ENCODE peak calls at places on chromosomes 7 and 10, in four cellular contexts. P is heart right ventricle, V is hepatocyte, G is progenitor cell of endocrine pancreas. T is an unnamed sample.
A peak's percentile ranks its signal among the peaks of the same experiment; 100 is the strongest.

GRCh38 chr7:87797798-87798403 is 78.3 kb downstream of the SLC25A40 start:
- DNase-seq in G (no peak), V (peak; percentile 54), P (no peak), T (no peak)

GRCh38 chr7:89283311-89283710 is 487.8 kb upstream of the TEX47 start:
- DNase-seq in P (no peak), G (no peak), V (no peak), T (no peak)

GRCh38 chr7:105885386-105886111 is 9.2 kb upstream of the ATXN7L1 start:
- DNase-seq in V (no peak), G (no peak), P (peak; percentile 22), T (no peak)

GRCh38 chr10:86439544-86439943 is 72.9 kb upstream of the GRID1 start:
- DNase-seq in G (no peak), V (peak; percentile 77), P (peak; percentile 21), T (no peak)

GRCh38 chr7:129702316-129702715 is 90.8 kb downstream of the NRF1 start:
- DNase-seq in P (no peak), V (no peak), G (no peak), T (no peak)

GRCh38 chr7:127905491-127906330 is 125.5 kb downstream of the LRRC4 start:
- DNase-seq in G (no peak), V (no peak), P (no peak), T (no peak)

GRCh38 chr7:143413123-143413522 is 4.5 kb upstream of the EPHA1 start:
- DNase-seq in G (no peak), V (no peak), P (no peak), T (no peak)

GRCh38 chr7:147584771-147585193 is 1005.8 kb upstream of the C7orf33 start:
- DNase-seq in P (no peak), V (no peak), G (no peak), T (no peak)

GRCh38 chr10:80530251-80530650 is 7.5 kb upstream of the SH2D4B start:
- DNase-seq in G (no peak), V (no peak), P (no peak), T (no peak)
- TF ChIP-seq CTCF in G (no peak), V (no peak), P (no peak), T (no peak)

DNA sequence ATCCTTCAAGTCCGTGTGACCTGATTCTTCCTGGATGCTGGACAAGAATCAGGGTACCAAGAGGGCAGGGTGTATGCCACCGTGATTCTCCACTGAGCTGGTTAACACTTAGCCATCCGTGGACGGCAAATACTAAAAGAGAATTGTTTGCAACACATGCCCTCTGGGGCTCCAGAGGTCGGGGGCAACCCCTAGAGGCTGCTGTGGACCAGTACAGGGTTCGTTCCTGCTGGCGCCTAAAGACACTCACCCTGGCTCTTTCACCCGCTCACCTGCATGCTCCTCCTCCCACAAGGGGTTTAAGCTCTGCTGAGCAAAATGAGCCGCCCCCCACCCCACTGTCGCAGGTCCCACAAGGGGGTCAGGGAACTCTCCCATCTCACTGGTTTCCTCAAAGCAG is 148.7 kb upstream of the ITGB1 start:
- DNase-seq in V (no peak), G (no peak), P (no peak), T (no peak)
- TF ChIP-seq CTCF in V (no peak), G (no peak), P (no peak), T (no peak)

DNA sequence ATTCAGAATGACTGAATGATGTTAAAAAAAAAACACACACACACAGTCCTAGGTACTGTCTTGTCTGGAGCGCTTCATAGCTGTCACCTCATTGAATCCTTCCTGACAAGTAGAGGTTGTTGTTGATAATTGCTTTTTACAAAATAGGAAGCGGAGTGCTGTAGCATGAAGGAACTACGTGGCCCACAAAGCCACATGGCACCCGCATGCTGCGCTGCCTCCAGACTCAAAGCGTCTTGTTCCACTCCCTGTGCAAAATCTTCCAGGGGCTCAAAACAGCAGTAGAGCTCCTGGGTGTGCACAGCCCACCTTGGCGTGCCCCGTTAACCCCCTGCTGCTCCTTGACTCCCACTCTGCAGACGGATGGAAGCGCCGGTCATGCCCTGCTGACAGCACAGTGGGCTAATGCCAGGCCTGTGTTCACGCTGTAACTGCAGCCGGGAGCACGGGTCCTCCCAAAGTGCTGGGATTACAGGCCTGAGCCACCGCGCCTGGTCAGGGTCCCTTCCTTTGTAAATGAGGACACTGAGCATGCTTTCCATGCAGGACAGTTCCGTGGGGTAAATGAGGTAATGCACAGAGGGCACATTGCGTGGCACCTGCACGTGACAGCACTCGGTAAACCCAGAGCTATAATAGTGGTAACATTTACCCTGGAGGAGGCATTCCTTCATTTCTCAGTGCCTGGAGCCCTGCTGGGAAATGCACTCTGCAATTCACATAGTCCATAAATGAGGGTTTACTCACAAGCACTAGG is 91.1 kb upstream of the GNA12 start:
- DNase-seq in V (no peak), P (no peak), G (no peak), T (no peak)
- TF ChIP-seq CTCF in V (no peak), P (no peak), G (no peak), T (no peak)

DNA sequence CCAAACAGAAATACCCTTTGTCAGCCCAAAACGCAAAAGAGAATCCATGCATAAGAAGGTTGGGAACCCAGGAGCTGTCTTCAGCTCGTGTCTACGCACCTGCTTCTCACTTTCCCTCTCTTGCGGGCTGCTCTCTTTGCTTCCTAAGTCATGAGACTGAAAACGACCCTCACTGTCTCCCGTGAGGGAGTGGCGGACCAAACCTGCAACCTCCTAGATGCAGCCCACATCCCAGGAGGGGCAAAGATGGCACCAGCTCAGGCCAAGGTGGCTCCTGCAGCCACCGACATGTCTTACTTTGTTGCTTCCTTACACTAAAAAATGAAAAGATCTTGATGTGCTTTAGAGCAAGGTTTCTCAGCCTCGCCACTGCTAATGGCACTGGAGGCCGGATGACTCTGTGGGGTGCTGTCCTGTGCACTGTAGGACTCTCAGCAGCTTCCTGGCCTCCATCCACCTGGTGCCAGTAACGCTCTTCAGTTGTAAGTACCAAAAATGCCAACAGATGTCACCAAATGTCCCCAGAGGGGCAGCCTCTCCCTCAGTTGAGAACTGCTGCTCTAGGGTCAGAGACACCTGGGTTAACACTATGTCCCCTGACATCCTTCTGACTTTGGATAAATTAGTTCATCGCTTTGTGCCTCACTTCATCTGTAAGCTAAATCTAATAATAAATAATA is 179.8 kb upstream of the PFKP start:
- DNase-seq in V (no peak), G (no peak), P (no peak), T (no peak)
- TF ChIP-seq CTCF in V (no peak), G (no peak), P (no peak), T (no peak)

DNA sequence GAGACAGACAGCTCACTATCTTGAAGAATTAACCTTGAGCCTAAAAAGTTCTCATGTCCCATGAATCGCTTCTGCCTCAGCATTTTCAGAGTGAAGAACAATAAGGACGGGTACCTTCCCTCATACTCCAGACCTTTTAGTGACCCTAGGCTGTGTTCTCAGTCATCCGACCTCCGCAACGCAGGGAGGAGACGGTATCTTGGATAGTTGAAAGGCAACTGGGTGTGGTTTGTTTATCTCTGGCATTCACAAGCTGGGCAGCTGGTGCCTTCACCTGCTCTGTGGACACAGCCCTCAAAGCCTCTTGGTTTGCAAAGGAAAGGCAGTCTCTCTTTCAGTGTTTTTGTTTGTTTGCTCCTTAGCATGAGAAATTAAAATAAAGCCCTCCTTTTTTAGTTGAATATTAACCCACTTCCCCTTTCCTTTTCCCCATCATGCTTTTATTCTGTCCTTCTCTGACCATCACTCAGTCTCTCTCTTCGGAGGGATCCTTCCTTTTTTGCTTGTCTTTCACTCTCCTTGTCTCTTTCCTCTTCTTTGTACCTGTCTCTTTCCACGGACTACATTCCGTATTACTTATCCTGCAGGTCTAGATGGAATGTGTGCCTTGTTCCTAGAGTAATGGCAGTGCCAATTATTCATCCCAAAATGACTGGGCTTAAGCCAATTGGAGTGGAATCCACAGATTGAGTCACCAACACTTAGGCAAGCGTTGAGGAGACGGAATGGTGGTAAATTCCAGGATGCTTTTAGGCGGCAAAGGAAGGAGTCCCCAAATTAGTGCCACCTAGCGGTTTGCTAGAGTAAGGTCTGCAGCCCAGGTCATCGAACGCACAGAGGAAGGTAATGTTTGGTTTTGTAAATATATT is 45.8 kb downstream of the PRR15 start:
- DNase-seq in G (no peak), P (no peak), V (peak; percentile 61), T (no peak)
- TF ChIP-seq CTCF in G (peak; percentile 82), P (peak; percentile 29), V (peak; percentile 65), T (peak; percentile 70)

GRCh38 chr10:120979435-120980315 is 128.5 kb downstream of the WDR11 start:
- DNase-seq in P (no peak), G (peak; percentile 74), V (peak; percentile 91), T (peak; percentile 40)

GRCh38 chr10:120981601-120982381 is 130.6 kb downstream of the WDR11 start:
- DNase-seq in P (no peak), V (no peak), G (no peak), T (no peak)

GRCh38 chr10:120977892-120978291 is 126.7 kb downstream of the WDR11 start:
- DNase-seq in P (no peak), G (no peak), V (peak; percentile 52), T (no peak)

GRCh38 chr10:120980316-120980975 is 129.3 kb downstream of the WDR11 start:
- DNase-seq in G (no peak), P (no peak), V (no peak), T (no peak)

GRCh38 chr10:120978589-120979252 is 127.6 kb downstream of the WDR11 start:
- DNase-seq in V (peak; percentile 84), P (no peak), G (no peak), T (no peak)
- TF ChIP-seq CTCF in V (no peak), P (no peak), G (no peak), T (no peak)

GRCh38 chr10:7417103-7417623 is 6.3 kb upstream of the SFMBT2 start:
- DNase-seq in G (no peak), V (peak; percentile 32), P (no peak), T (no peak)
- TF ChIP-seq CTCF in G (peak; percentile 41), V (peak; percentile 88), P (peak; percentile 26), T (peak; percentile 74)

GRCh38 chr7:121766676-121767075 is 106.3 kb upstream of the PTPRZ1 start:
- DNase-seq in V (no peak), G (no peak), P (no peak), T (no peak)
- TF ChIP-seq CTCF in V (no peak), G (no peak), P (no peak), T (no peak)

GRCh38 chr10:1368772-1369171 is 312.6 kb downstream of the WDR37 start:
- DNase-seq in P (no peak), V (peak; percentile 77), G (peak; percentile 36), T (peak; percentile 49)

GRCh38 chr10:1369665-1370064 is 313.5 kb downstream of the WDR37 start:
- DNase-seq in P (no peak), V (peak; percentile 48), G (no peak), T (no peak)

GRCh38 chr10:1367938-1368697 is 311.9 kb downstream of the WDR37 start:
- DNase-seq in P (no peak), G (no peak), V (no peak), T (no peak)

GRCh38 chr10:1370298-1370697 is 314.1 kb downstream of the WDR37 start:
- DNase-seq in V (no peak), P (no peak), G (no peak), T (no peak)

GRCh38 chr10:1369197-1369596 is 313.0 kb downstream of the WDR37 start:
- DNase-seq in P (no peak), G (no peak), V (no peak), T (no peak)
- TF ChIP-seq CTCF in P (no peak), G (no peak), V (no peak), T (no peak)

DNA sequence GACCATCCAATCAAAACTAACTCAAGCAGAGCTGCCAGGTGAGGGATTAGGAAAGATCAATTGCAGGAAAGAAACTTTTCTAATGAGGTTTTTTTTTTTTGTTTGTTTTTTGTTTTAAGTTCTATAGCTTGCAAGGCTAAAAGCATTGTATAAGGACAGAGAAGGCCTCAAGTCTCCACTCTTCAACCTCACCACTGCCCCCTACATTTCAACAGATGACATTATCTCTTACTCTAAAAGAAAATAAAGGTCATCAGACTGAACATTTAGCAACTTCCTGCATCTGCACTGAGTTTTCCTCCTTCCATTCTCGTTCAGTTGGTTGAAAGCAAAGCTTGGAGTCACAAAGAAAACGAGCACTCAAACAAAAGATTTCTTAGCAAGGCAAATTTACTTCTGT is 45.2 kb upstream of the EXOC4 start:
- DNase-seq in P (no peak), G (no peak), V (peak; percentile 29), T (no peak)
- TF ChIP-seq CTCF in P (no peak), G (peak; percentile 13), V (peak; percentile 41), T (peak; percentile 30)

T was measured in neural crest cell.